ENCODE peak calls at places on chromosomes 6 and 20, in six cellular contexts. X, L, Y, P, W and S are unnamed samples.

GRCh38 chr6:38170666-38171065 is 351.1 kb downstream of the ZFAND3 start:
- DNase-seq in X (no peak), L (no peak), Y (no peak), P (no peak), W (no peak), S (no peak)

GRCh38 chr20:20064303-20064702 is 12.0 kb downstream of the CFAP61 start:
- DNase-seq in X (no peak), L (no peak), Y (no peak), P (no peak), W (no peak), S (no peak)

GRCh38 chr6:145112711-145113148 is 622.6 kb downstream of the EPM2A start:
- DNase-seq in X (no peak), L (no peak), Y (no peak), P (no peak), W (no peak), S (no peak)

GRCh38 chr20:34472246-34472925 is 43.8 kb upstream of the DYNLRB1 start:
- DNase-seq in X (no peak), L (no peak), Y (no peak), P (no peak), W (no peak), S (no peak)

GRCh38 chr20:56628015-56628872 is 862 bp upstream of the TFAP2C start:
- DNase-seq in X (peak; percentile 49), L (no peak), Y (no peak), P (no peak), W (no peak), S (no peak)

GRCh38 chr6:73854998-73855718 is 159.2 kb downstream of the CD109 start:
- DNase-seq in X (no peak), L (no peak), Y (no peak), P (peak; percentile 48), W (no peak), S (no peak)

GRCh38 chr6:111793711-111794111 is 79.5 kb downstream of the FYN start:
- DNase-seq in X (no peak), L (peak; percentile 44), Y (no peak), P (no peak), W (no peak), S (no peak)

GRCh38 chr6:127190552-127190951 is 72.1 kb downstream of the RSPO3 start:
- DNase-seq in X (no peak), L (no peak), Y (no peak), P (no peak), W (no peak), S (no peak)

GRCh38 chr6:144712541-144712940 is 427.4 kb downstream of the UTRN start:
- DNase-seq in X (no peak), L (no peak), Y (no peak), P (no peak), W (no peak), S (no peak)

GRCh38 chr20:53738945-53739798 is 145.5 kb upstream of the ZNF217 start:
- DNase-seq in X (no peak), L (no peak), Y (no peak), P (no peak), W (no peak), S (no peak)

GRCh38 chr20:3697588-3698235 is 14.7 kb downstream of the SIGLEC1 start:
- DNase-seq in X (no peak), L (no peak), Y (no peak), P (no peak), W (no peak), S (no peak)

GRCh38 chr6:144171406-144171805 is 21.1 kb downstream of the STX11 start:
- DNase-seq in X (no peak), L (no peak), Y (no peak), P (no peak), W (no peak), S (no peak)

GRCh38 chr20:21555470-21556120 is 41.7 kb upstream of the NKX2-2 start:
- DNase-seq in X (no peak), L (no peak), Y (no peak), P (no peak), W (no peak), S (no peak)

GRCh38 chr6:62613920-62614319 is 327.9 kb upstream of the KHDRBS2 start:
- DNase-seq in X (peak; percentile 52), L (no peak), Y (no peak), P (no peak), W (no peak), S (no peak)

GRCh38 chr6:11613858-11614257 is 76.3 kb downstream of the TMEM170B start:
- DNase-seq in X (no peak), L (no peak), Y (no peak), P (peak; percentile 93), W (no peak), S (peak; percentile 25)

GRCh38 chr20:47205577-47206123 is 150.8 kb downstream of the ZMYND8 start:
- DNase-seq in X (peak; percentile 78), L (peak; percentile 38), Y (peak; percentile 59), P (peak; percentile 59), W (peak; percentile 63), S (no peak)

GRCh38 chr6:85544776-85545175 is 48.9 kb downstream of the SNX14 start:
- DNase-seq in X (no peak), L (no peak), Y (no peak), P (no peak), W (no peak), S (no peak)

GRCh38 chr6:42604150-42604549 is 40.3 kb downstream of the UBR2 start:
- DNase-seq in X (no peak), L (no peak), Y (no peak), P (no peak), W (no peak), S (no peak)

GRCh38 chr6:22332726-22333125 is 35.9 kb upstream of the PRL start:
- DNase-seq in X (no peak), L (no peak), Y (no peak), P (no peak), W (no peak), S (no peak)

GRCh38 chr20:47230811-47231256 is 125.7 kb downstream of the ZMYND8 start:
- DNase-seq in X (no peak), L (no peak), Y (no peak), P (no peak), W (no peak), S (no peak)

GRCh38 chr20:4484431-4485057 is 237.2 kb upstream of the PRND start:
- DNase-seq in X (no peak), L (no peak), Y (no peak), P (no peak), W (no peak), S (no peak)

GRCh38 chr20:9617062-9617461 is 102.7 kb downstream of the LAMP5 start:
- DNase-seq in X (peak; percentile 55), L (peak; percentile 56), Y (peak; percentile 5), P (peak; percentile 23), W (peak; percentile 25), S (no peak)

GRCh38 chr6:147970970-147971369 is 371.7 kb upstream of the SASH1 start:
- DNase-seq in X (no peak), L (no peak), Y (no peak), P (no peak), W (no peak), S (no peak)

GRCh38 chr20:805713-806112 is 27.8 kb upstream of the FAM110A start:
- DNase-seq in X (no peak), L (no peak), Y (no peak), P (no peak), W (no peak), S (no peak)

GRCh38 chr6:150272264-150272975 is 96.4 kb upstream of the IYD start:
- DNase-seq in X (no peak), L (no peak), Y (no peak), P (no peak), W (no peak), S (no peak)

GRCh38 chr6:150270330-150271052 is 98.3 kb upstream of the IYD start:
- DNase-seq in X (no peak), L (no peak), Y (no peak), P (no peak), W (no peak), S (no peak)

GRCh38 chr6:150271501-150272263 is 97.1 kb upstream of the IYD start:
- DNase-seq in X (no peak), L (no peak), Y (no peak), P (no peak), W (no peak), S (no peak)

GRCh38 chr6:150269857-150270223 is 99.0 kb upstream of the IYD start:
- DNase-seq in X (peak; percentile 35), L (no peak), Y (no peak), P (no peak), W (no peak), S (no peak)

GRCh38 chr6:150271172-150271500 is 97.7 kb upstream of the IYD start:
- DNase-seq in X (no peak), L (no peak), Y (no peak), P (no peak), W (no peak), S (no peak)
- H3K27me3 ChIP-seq in X (no peaks in the 10 kb centered on the region), L (no peaks in the 10 kb centered on the region), Y (no peaks in the 10 kb centered on the region), P (peaks cover 3% of the 10 kb centered on the region), W (no peaks in the 10 kb centered on the region), S (no peaks in the 10 kb centered on the region)

GRCh38 chr6:104130343-104130742 is 729.4 kb downstream of the HACE1 start:
- DNase-seq in X (no peak), L (no peak), Y (no peak), P (no peak), W (no peak), S (no peak)

GRCh38 chr6:104134876-104135275 is 724.8 kb downstream of the HACE1 start:
- DNase-seq in X (no peak), L (no peak), Y (no peak), P (no peak), W (no peak), S (no peak)
- TF ChIP-seq CTCF in X (no peak), L (no peak), Y (no peak), P (no peak), W (no peak), S (no peak)

DNA sequence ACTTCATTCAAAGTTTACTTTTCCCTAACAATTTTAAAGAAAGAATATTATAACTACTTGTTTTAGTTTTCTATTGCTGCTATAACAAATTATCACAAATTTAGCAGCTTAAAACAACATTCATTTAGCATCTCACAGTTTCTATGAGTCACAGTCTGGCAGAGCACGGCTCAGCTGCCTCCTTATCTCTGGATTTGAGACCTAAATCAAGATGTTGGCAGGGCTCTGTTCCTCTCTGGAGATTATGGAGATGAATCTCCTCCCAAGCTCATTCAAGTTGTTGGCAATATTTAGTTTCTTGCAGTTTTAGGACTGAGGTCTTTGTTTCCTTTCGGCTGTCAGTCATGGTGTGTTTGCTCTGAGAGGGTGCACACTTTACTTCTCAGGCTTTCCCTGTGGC is 1065.8 kb upstream of the EYS start:
- DNase-seq in X (no peak), L (no peak), Y (no peak), P (no peak), W (no peak), S (no peak)
- H3K9me3 ChIP-seq in X (no peaks in the 10 kb centered on the region), L (no peaks in the 10 kb centered on the region), Y (no peaks in the 10 kb centered on the region), P (no peaks in the 10 kb centered on the region), W (no peaks in the 10 kb centered on the region), S (peaks cover 7% of the 10 kb centered on the region)

GRCh38 chr20:63482021-63482587 is 9.6 kb upstream of the KCNQ2 start:
- DNase-seq in X (no peak), L (no peak), Y (no peak), P (no peak), W (no peak), S (no peak)
- H3K27me3 ChIP-seq in X (no peaks in the 10 kb centered on the region), L (peaks cover 89% of the 10 kb centered on the region), Y (peaks cover 34% of the 10 kb centered on the region), P (peaks cover 23% of the 10 kb centered on the region), W (peaks cover 4% of the 10 kb centered on the region), S (no peaks in the 10 kb centered on the region)

DNA sequence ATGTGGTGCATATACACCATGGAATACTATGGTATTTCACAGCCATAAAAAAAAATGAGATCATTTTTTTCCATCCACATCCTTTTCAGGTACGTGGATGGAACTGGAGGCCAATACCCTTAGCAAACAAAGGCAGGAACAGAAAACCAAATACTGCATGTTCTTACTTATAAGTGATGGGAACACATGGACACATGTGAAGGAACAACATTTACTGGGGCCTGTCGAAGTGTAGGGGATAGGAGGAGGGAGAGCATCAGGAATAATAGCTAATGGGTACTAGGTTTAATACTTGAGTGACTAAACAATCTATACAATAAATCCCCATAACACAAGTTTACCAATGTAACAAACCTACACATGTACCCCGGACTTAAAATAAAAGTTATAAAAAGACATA is 30.5 kb downstream of the CCN2 start:
- DNase-seq in X (no peak), L (no peak), Y (no peak), P (no peak), W (no peak), S (no peak)
- TF ChIP-seq CTCF in X (no peak), L (no peak), Y (no peak), P (no peak), W (no peak), S (no peak)